ENCODE peak calls at places on chromosomes 5 and 9, in ten cellular contexts. M is astrocyte, F is dorsolateral prefrontal cortex, P is GM12865, I is GM13977, K is glutamatergic neuron, D is lower leg skin, C is cardiac muscle cell, V is hepatocyte, Y is NB4. R is an unnamed sample.

GRCh38 chr5:73119492-73120157 is 750 bp upstream of the TMEM171 start:
- DNase-seq in M (no peak), F (peak), P (peak), I (no peak), K (no peak), D (no peak), C (no peak), V (peak), Y (no peak), R (peak)

GRCh38 chr5:32475338-32476097 is 31.0 kb upstream of the ZFR start:
- DNase-seq in M (no peak), F (no peak), P (no peak), I (no peak), K (peak), D (no peak), C (no peak), V (no peak), Y (no peak), R (no peak)

GRCh38 chr5:178249191-178249989 is 16.8 kb upstream of the PHYKPL start:
- DNase-seq in M (peak), F (no peak), P (no peak), I (no peak), K (no peak), D (no peak), C (no peak), V (no peak), Y (peak), R (peak)

GRCh38 chr9:127788337-127789011 is 2.6 kb downstream of the CDK9 start:
- DNase-seq in M (no peak), F (no peak), P (no peak), I (no peak), K (no peak), D (no peak), C (no peak), V (no peak), Y (no peak), R (peak)

GRCh38 chr9:104682642-104683041 is 11.7 kb upstream of the OR13D1 start:
- DNase-seq in M (peak), F (no peak), P (peak), I (peak), K (no peak), D (no peak), C (peak), V (peak), Y (peak), R (peak)

GRCh38 chr5:175696139-175696854 is 38.4 kb downstream of the HRH2 start:
- DNase-seq in M (no peak), F (no peak), P (peak), I (peak), K (peak), D (peak), C (peak), V (peak), Y (peak), R (peak)

GRCh38 chr5:112006721-112007120 is 249.7 kb upstream of the NREP start:
- DNase-seq in M (peak), F (no peak), P (no peak), I (no peak), K (no peak), D (no peak), C (no peak), V (no peak), Y (no peak), R (no peak)

GRCh38 chr5:149693482-149693881 is 36.6 kb upstream of the PPARGC1B start:
- DNase-seq in M (no peak), F (no peak), P (no peak), I (no peak), K (no peak), D (no peak), C (no peak), V (no peak), Y (no peak), R (no peak)

GRCh38 chr9:96209407-96210031 is 92.5 kb downstream of the HSD17B3 start:
- DNase-seq in M (peak), F (no peak), P (no peak), I (no peak), K (no peak), D (peak), C (no peak), V (peak), Y (no peak), R (no peak)

GRCh38 chr5:163306421-163306820 is 131.0 kb upstream of the CCNG1 start:
- DNase-seq in M (no peak), F (no peak), P (peak), I (no peak), K (no peak), D (no peak), C (peak), V (peak), Y (peak), R (no peak)

GRCh38 chr5:56761486-56761885 is 53.9 kb upstream of the MAP3K1 start:
- DNase-seq in M (no peak), F (no peak), P (no peak), I (no peak), K (no peak), D (no peak), C (no peak), V (no peak), Y (no peak), R (no peak)

GRCh38 chr9:2663886-2664674 is 42.5 kb downstream of the VLDLR start:
- DNase-seq in M (no peak), F (no peak), P (no peak), I (no peak), K (no peak), D (no peak), C (no peak), V (no peak), Y (no peak), R (no peak)

GRCh38 chr9:136544549-136545064 is 1.2 kb downstream of the NOTCH1 start:
- DNase-seq in M (no peak), F (peak), P (peak), I (peak), K (peak), D (no peak), C (no peak), V (peak), Y (peak), R (peak)

GRCh38 chr5:122498163-122498562 is 186.1 kb downstream of the SNCAIP start:
- DNase-seq in M (no peak), F (no peak), P (no peak), I (no peak), K (peak), D (no peak), C (peak), V (peak), Y (no peak), R (no peak)

GRCh38 chr5:81893961-81894360 is 77.9 kb upstream of the ATG10 start:
- DNase-seq in M (no peak), F (no peak), P (no peak), I (no peak), K (no peak), D (no peak), C (no peak), V (no peak), Y (peak), R (no peak)

GRCh38 chr5:164449460-164449859 is 944.0 kb downstream of the MAT2B start:
- DNase-seq in M (no peak), F (no peak), P (no peak), I (no peak), K (no peak), D (no peak), C (no peak), V (no peak), Y (no peak), R (no peak)

GRCh38 chr9:93679536-93680444 is 103.4 kb downstream of the PHF2 start:
- DNase-seq in M (no peak), F (no peak), P (no peak), I (no peak), K (no peak), D (peak), C (no peak), V (no peak), Y (no peak), R (no peak)

GRCh38 chr5:81086881-81087281 is 126.7 kb downstream of the RASGRF2 start:
- DNase-seq in M (no peak), F (no peak), P (no peak), I (no peak), K (no peak), D (no peak), C (no peak), V (no peak), Y (no peak), R (no peak)

GRCh38 chr9:121169094-121169601 is 32.5 kb downstream of the RAB14 start:
- DNase-seq in M (no peak), F (no peak), P (no peak), I (no peak), K (peak), D (no peak), C (peak), V (no peak), Y (no peak), R (peak)

GRCh38 chr9:6600006-6600405 is 45.5 kb downstream of the GLDC start:
- DNase-seq in M (no peak), F (no peak), P (no peak), I (no peak), K (no peak), D (no peak), C (no peak), V (no peak), Y (no peak), R (no peak)

GRCh38 chr5:128201065-128201926 is 117.7 kb downstream of the SLC12A2 start:
- DNase-seq in M (peak), F (peak), P (peak), I (peak), K (peak), D (peak), C (peak), V (peak), Y (peak), R (peak)

GRCh38 chr5:147510885-147511284 is 1.0 kb upstream of the DPYSL3 start:
- DNase-seq in M (no peak), F (no peak), P (no peak), I (no peak), K (no peak), D (no peak), C (no peak), V (no peak), Y (no peak), R (no peak)

GRCh38 chr5:1934801-1935429 is 52.2 kb upstream of the IRX4 start:
- DNase-seq in M (no peak), F (no peak), P (no peak), I (no peak), K (no peak), D (no peak), C (no peak), V (no peak), Y (no peak), R (no peak)

GRCh38 chr9:75889577-75889976 is 896 bp upstream of the PCSK5 start:
- DNase-seq in M (no peak), F (no peak), P (no peak), I (no peak), K (no peak), D (no peak), C (peak), V (no peak), Y (no peak), R (peak)

GRCh38 chr5:71684309-71684708 is 34.8 kb upstream of the CARTPT start:
- DNase-seq in M (no peak), F (no peak), P (no peak), I (no peak), K (no peak), D (no peak), C (no peak), V (no peak), Y (no peak), R (no peak)

DNA sequence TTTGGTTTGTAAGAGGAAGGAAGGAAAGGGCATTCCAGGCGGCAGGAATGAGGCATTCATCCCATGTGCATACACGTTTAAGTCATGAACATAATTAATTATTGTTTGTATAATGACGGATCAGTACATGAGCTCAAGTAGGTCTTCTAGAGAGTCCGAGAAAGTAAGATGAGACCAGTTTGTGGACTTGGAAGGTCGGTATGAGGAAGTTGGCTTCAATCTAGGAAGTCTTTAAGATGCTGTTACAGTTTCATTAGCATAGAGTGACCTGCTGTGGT is 2.1 kb downstream of the GTF3C4 start:
- DNase-seq in M (peak), F (no peak), P (no peak), I (no peak), K (no peak), D (no peak), C (no peak), V (no peak), Y (peak), R (no peak)
- TF ChIP-seq CTCF in M (peak), F (no peak), P (no peak), I (no peak), K (no peak), D (no peak), C (no peak), V (no peak), Y (no peak), R (no peak)

GRCh38 chr9:71487046-71487445 is 281.3 kb downstream of the CEMIP2 start:
- DNase-seq in M (no peak), F (no peak), P (no peak), I (no peak), K (no peak), D (peak), C (no peak), V (peak), Y (peak), R (no peak)

GRCh38 chr9:71485306-71485705 is 283.0 kb downstream of the CEMIP2 start:
- DNase-seq in M (no peak), F (no peak), P (no peak), I (no peak), K (no peak), D (no peak), C (no peak), V (no peak), Y (no peak), R (no peak)

DNA sequence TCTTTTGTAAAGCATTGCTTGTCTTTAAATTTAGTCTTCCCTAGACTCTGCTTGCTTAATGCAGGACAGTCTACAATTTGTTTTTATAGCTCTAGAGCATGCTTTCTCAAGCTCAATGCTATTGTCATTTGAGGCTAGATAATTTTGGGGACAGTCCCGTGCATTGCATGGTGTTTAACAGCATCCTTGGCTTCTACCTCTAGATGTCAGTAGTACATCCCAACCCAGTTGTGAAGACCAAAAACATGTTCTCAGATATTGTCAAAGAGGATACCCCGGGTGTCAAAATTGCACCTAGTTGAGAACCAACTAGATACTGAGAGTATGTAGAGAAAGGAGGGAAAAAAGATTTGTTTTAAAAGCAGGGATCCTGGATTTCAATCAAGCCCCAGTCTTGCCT is 277.5 kb downstream of the CEMIP2 start:
- DNase-seq in M (no peak), F (no peak), P (peak), I (peak), K (no peak), D (no peak), C (no peak), V (no peak), Y (peak), R (no peak)
- TF ChIP-seq CTCF in M (no peak), F (no peak), P (peak), I (peak), K (no peak), D (no peak), C (no peak), V (peak), Y (no peak), R (no peak)

GRCh38 chr5:160360310-160360709 is 10.1 kb downstream of the C1QTNF2 start:
- DNase-seq in M (no peak), F (no peak), P (no peak), I (no peak), K (no peak), D (no peak), C (no peak), V (no peak), Y (no peak), R (no peak)
- TF ChIP-seq CTCF in M (no peak), F (no peak), P (no peak), I (no peak), K (no peak), D (no peak), C (no peak), V (no peak), Y (no peak), R (no peak)

GRCh38 chr5:135567661-135568060 is 11.1 kb downstream of the CXCL14 start:
- DNase-seq in M (no peak), F (no peak), P (no peak), I (no peak), K (no peak), D (no peak), C (no peak), V (no peak), Y (no peak), R (no peak)

GRCh38 chr5:135565256-135565655 is 13.5 kb downstream of the CXCL14 start:
- DNase-seq in M (no peak), F (no peak), P (no peak), I (no peak), K (no peak), D (no peak), C (no peak), V (no peak), Y (no peak), R (no peak)

GRCh38 chr5:135565691-135566421 is 12.9 kb downstream of the CXCL14 start:
- DNase-seq in M (peak), F (peak), P (peak), I (peak), K (peak), D (peak), C (peak), V (peak), Y (peak), R (peak)

GRCh38 chr5:135568241-135568640 is 10.6 kb downstream of the CXCL14 start:
- DNase-seq in M (no peak), F (no peak), P (no peak), I (no peak), K (no peak), D (no peak), C (no peak), V (no peak), Y (no peak), R (no peak)

GRCh38 chr5:135566422-135567416 is 12.1 kb downstream of the CXCL14 start:
- DNase-seq in M (no peak), F (no peak), P (no peak), I (no peak), K (peak), D (no peak), C (no peak), V (no peak), Y (no peak), R (no peak)
- TF ChIP-seq CTCF in M (no peak), F (no peak), P (no peak), I (no peak), K (peak), D (no peak), C (no peak), V (no peak), Y (no peak), R (no peak)

GRCh38 chr5:43389679-43390329 is 22.4 kb downstream of the CCL28 start:
- DNase-seq in M (peak), F (peak), P (peak), I (peak), K (peak), D (peak), C (peak), V (peak), Y (peak), R (peak)

DNA sequence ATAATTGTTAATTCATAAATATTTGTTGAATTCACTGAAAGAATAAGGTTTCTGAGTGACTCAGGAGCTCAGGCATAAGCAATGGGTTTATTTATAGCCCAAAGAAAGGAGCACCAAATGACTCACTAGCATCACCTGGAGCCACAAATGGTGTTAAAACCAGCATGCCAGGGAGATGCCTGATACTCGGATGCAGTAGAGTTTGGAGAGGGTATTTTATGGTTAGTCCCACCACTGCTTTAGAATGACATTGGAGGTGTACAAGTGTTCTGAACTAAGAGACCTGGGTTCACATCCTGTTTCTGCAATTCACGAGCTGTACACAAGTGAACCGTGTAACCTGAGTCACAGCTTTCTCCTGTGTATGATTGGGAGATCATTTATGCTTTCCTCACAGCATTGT is 25.2 kb downstream of the CCL28 start:
- DNase-seq in M (no peak), F (no peak), P (peak), I (peak), K (no peak), D (no peak), C (no peak), V (no peak), Y (no peak), R (no peak)
- TF ChIP-seq CTCF in M (no peak), F (no peak), P (no peak), I (peak), K (no peak), D (no peak), C (no peak), V (peak), Y (no peak), R (no peak)

GRCh38 chr5:96072791-96073165 is 111.1 kb upstream of the ELL2 start:
- DNase-seq in M (no peak), F (no peak), P (no peak), I (no peak), K (no peak), D (no peak), C (no peak), V (no peak), Y (no peak), R (no peak)

GRCh38 chr5:96072138-96072790 is 110.6 kb upstream of the ELL2 start:
- DNase-seq in M (no peak), F (no peak), P (no peak), I (no peak), K (no peak), D (no peak), C (no peak), V (no peak), Y (peak), R (no peak)

GRCh38 chr5:96067902-96068614 is 106.4 kb upstream of the ELL2 start:
- DNase-seq in M (peak), F (no peak), P (peak), I (no peak), K (no peak), D (no peak), C (no peak), V (peak), Y (peak), R (peak)

GRCh38 chr5:96067251-96067650 is 105.6 kb upstream of the ELL2 start:
- DNase-seq in M (peak), F (no peak), P (no peak), I (no peak), K (no peak), D (no peak), C (no peak), V (no peak), Y (no peak), R (no peak)

GRCh38 chr5:96070625-96071246 is 109.1 kb upstream of the ELL2 start:
- DNase-seq in M (no peak), F (no peak), P (no peak), I (no peak), K (no peak), D (no peak), C (no peak), V (no peak), Y (peak), R (no peak)
- TF ChIP-seq CTCF in M (no peak), F (no peak), P (no peak), I (no peak), K (no peak), D (no peak), C (no peak), V (no peak), Y (no peak), R (no peak)

R was measured in activated CD8-positive, alpha-beta T cell treated with anti-CD3 and anti-CD28 coated beads for 36 hours.